ENCODE peak calls at places on chromosomes 13 and 19, in eight cellular contexts. Y, H, Z, U, W, M, J and S are unnamed samples.

GRCh38 chr13:104810242-104810641 is 1725.2 kb downstream of the EFNB2 start:
- DNase-seq in J (no peak), W (no peak), M (no peak), Z (no peak), H (no peak), U (no peak), Y (no peak), S (no peak)

GRCh38 chr13:75803175-75803611 is 167.1 kb downstream of the LMO7 start:
- DNase-seq in Y (no peak), Z (peak; percentile 85), U (no peak), W (no peak), J (no peak), M (peak; percentile 35), H (no peak), S (no peak)

GRCh38 chr19:2455481-2456300 is 1.1 kb downstream of the LMNB2 start:
- DNase-seq in Z (no peak), U (no peak), W (peak; percentile 31), M (peak; percentile 18), J (peak; percentile 67), Y (no peak), H (peak; percentile 17), S (peak; percentile 42)

GRCh38 chr19:29940971-29941585 is 961 bp upstream of the URI1 start:
- DNase-seq in Z (no peak), U (no peak), W (no peak), H (no peak), Y (no peak), M (no peak), J (no peak), S (no peak)

GRCh38 chr19:45630463-45630862 is 8.7 kb downstream of the EML2 start:
- DNase-seq in Y (no peak), M (peak; percentile 67), U (peak; percentile 93), J (no peak), W (no peak), Z (no peak), H (no peak), S (peak; percentile 92)

GRCh38 chr19:55210120-55210493 is 806 bp upstream of the PTPRH start:
- DNase-seq in H (no peak), Y (no peak), J (no peak), M (peak; percentile 95), W (no peak), U (peak; percentile 90), Z (no peak), S (peak; percentile 89)

GRCh38 chr13:99796175-99796819 is 175.3 kb downstream of the ZIC5 start:
- DNase-seq in U (peak; percentile 47), M (peak; percentile 60), Y (no peak), W (no peak), Z (peak; percentile 62), J (peak; percentile 24), H (no peak), S (peak; percentile 79)

GRCh38 chr19:51688665-51689571 is 4.2 kb upstream of the SPACA6 start:
- DNase-seq in W (no peak), M (peak; percentile 90), U (peak; percentile 97), J (peak; percentile 30), Z (peak; percentile 87), Y (peak; percentile 72), H (no peak), S (peak; percentile 98)

GRCh38 chr19:45380107-45380506 is 9.7 kb upstream of the ERCC2 start:
- DNase-seq in M (no peak), J (no peak), Y (no peak), H (no peak), U (no peak), W (no peak), Z (no peak), S (no peak)

GRCh38 chr19:46404884-46405658 is 8.3 kb downstream of the CCDC8 start:
- DNase-seq in J (no peak), M (peak; percentile 32), Z (peak; percentile 78), W (no peak), H (no peak), Y (no peak), U (peak; percentile 63), S (no peak)

GRCh38 chr19:10712754-10713153 is 5.1 kb upstream of the DNM2 start:
- DNase-seq in W (no peak), U (no peak), Z (no peak), H (no peak), J (no peak), Y (no peak), M (no peak), S (no peak)

GRCh38 chr19:8158411-8159074 is 9.2 kb upstream of the FBN3 start:
- DNase-seq in J (peak; percentile 38), W (no peak), Y (peak; percentile 38), U (peak; percentile 91), H (peak; percentile 36), M (peak; percentile 58), Z (peak; percentile 75), S (peak; percentile 85)

GRCh38 chr19:1849132-1849474 is 820 bp upstream of the REXO1 start:
- DNase-seq in Y (no peak), U (no peak), J (no peak), M (no peak), H (no peak), W (no peak), Z (no peak), S (no peak)

GRCh38 chr13:100176781-100177389 is 88.0 kb downstream of the PCCA start:
- DNase-seq in Y (no peak), U (peak; percentile 64), Z (no peak), M (no peak), J (no peak), H (no peak), W (no peak), S (peak; percentile 74)

GRCh38 chr13:39581177-39581576 is 21.8 kb downstream of the LHFPL6 start:
- DNase-seq in Z (no peak), J (no peak), M (no peak), U (no peak), H (no peak), W (no peak), Y (no peak), S (no peak)